ENCODE peak calls at places on chromosomes 11 and 22, in five cellular contexts. I is activated CD8-positive, alpha-beta memory T cell treated with anti-CD3 and anti-CD28 coated beads for 4 hours; C is left kidney; N is activated CD4-positive, CD25-positive, alpha-beta regulatory T cell treated with anti-CD3 and anti-CD28 coated beads, Interleukin-2, amount 50 U/mL, for 72 hours; V is stimulated activated naive CD8-positive, alpha-beta T cell treated with anti-CD3 and anti-CD28 coated beads, Interleukin-15, amount 100 ng/mL, for 72 hours. E is an unnamed sample.
A peak's percentile ranks its signal among the peaks of the same experiment; 100 is the strongest.

GRCh38 chr11:43819926-43820325 is 60.7 kb upstream of the ALKBH3 start:
- DNase-seq in V (no peak), I (no peak), N (no peak), C (no peak), E (no peak)

GRCh38 chr11:62553839-62554361 is 7.3 kb upstream of the AHNAK start:
- DNase-seq in N (no peak), C (no peak), V (no peak), I (no peak), E (no peak)

GRCh38 chr11:114678125-114679036 is at the start of gene NXPE2:
- DNase-seq in V (no peak), N (no peak), I (no peak), C (no peak), E (no peak)

GRCh38 chr22:37971475-37972434 is 12.6 kb downstream of the SOX10 start:
- DNase-seq in C (no peak), V (no peak), N (no peak), I (no peak), E (no peak)

GRCh38 chr11:6249822-6250555 is 9.6 kb upstream of the CCKBR start:
- DNase-seq in C (no peak), I (no peak), V (no peak), N (no peak), E (no peak)

GRCh38 chr22:29712119-29712518 is 7.7 kb upstream of the CABP7 start:
- DNase-seq in N (no peak), C (no peak), I (no peak), V (no peak), E (no peak)

GRCh38 chr11:20002312-20003216 is 157.7 kb downstream of the DBX1 start:
- DNase-seq in C (peak; percentile 67), V (no peak), N (no peak), I (no peak), E (no peak)

GRCh38 chr11:7672960-7673723 is at the start of gene CYB5R2:
- DNase-seq in C (peak; percentile 87), V (no peak), N (no peak), I (no peak), E (no peak)

GRCh38 chr11:92711913-92712312 is 257.5 kb upstream of the MTNR1B start:
- DNase-seq in I (no peak), C (no peak), N (no peak), V (no peak), E (no peak)

GRCh38 chr11:76209956-76210885 is 3.9 kb upstream of the WNT11 start:
- DNase-seq in C (peak; percentile 90), I (no peak), N (no peak), V (peak; percentile 29), E (no peak)

GRCh38 chr11:94897330-94897768 is 76.0 kb downstream of the CWC15 start:
- DNase-seq in N (no peak), C (peak; percentile 55), V (peak; percentile 31), I (no peak), E (no peak)